ENCODE peak calls at places on chromosomes 16 and 17, in seven cellular contexts. One of them, this sample, is unnamed.

GRCh38 chr16:66390346-66391108 is 24.0 kb downstream of the CDH5 start:
- DNase-seq in astrocyte of the spinal cord: no peak
- DNase-seq in WTC11: no peak
- DNase-seq in CD4-positive, alpha-beta T cell: no peak
- DNase-seq in uterus: no peak
- DNase-seq in body of pancreas: no peak
- DNase-seq in tibial artery: no peak
- DNase-seq in this sample: no peak

GRCh38 chr17:83100853-83101391 is 21.5 kb downstream of the METRNL start:
- DNase-seq in body of pancreas: no peak
- DNase-seq in tibial artery: no peak
- DNase-seq in CD4-positive, alpha-beta T cell: no peak
- DNase-seq in WTC11: no peak
- DNase-seq in uterus: no peak
- DNase-seq in astrocyte of the spinal cord: no peak
- DNase-seq in this sample: no peak

GRCh38 chr16:30896203-30896889 is at the start of gene CTF1:
- DNase-seq in astrocyte of the spinal cord: peak; percentile 88
- DNase-seq in body of pancreas: peak; percentile 69
- DNase-seq in CD4-positive, alpha-beta T cell: no peak
- DNase-seq in uterus: peak; percentile 91
- DNase-seq in tibial artery: peak; percentile 91
- DNase-seq in WTC11: peak; percentile 77
- DNase-seq in this sample: no peak

GRCh38 chr17:49031965-49032928 is 35.1 kb downstream of the IGF2BP1 start:
- DNase-seq in tibial artery: no peak
- DNase-seq in WTC11: peak; percentile 46
- DNase-seq in astrocyte of the spinal cord: peak; percentile 85
- DNase-seq in CD4-positive, alpha-beta T cell: no peak
- DNase-seq in uterus: peak; percentile 30
- DNase-seq in body of pancreas: peak; percentile 58
- DNase-seq in this sample: no peak

GRCh38 chr17:3603119-3603869 is 5.9 kb downstream of the TRPV1 start:
- DNase-seq in body of pancreas: no peak
- DNase-seq in CD4-positive, alpha-beta T cell: no peak
- DNase-seq in tibial artery: no peak
- DNase-seq in WTC11: no peak
- DNase-seq in astrocyte of the spinal cord: peak; percentile 40
- DNase-seq in uterus: no peak
- DNase-seq in this sample: no peak

GRCh38 chr17:8118769-8119574 is 658 bp upstream of the ALOXE3 start:
- DNase-seq in CD4-positive, alpha-beta T cell: peak; percentile 81
- DNase-seq in tibial artery: peak; percentile 92
- DNase-seq in body of pancreas: peak; percentile 91
- DNase-seq in astrocyte of the spinal cord: peak; percentile 83
- DNase-seq in WTC11: peak; percentile 91
- DNase-seq in uterus: peak; percentile 90
- DNase-seq in this sample: peak; percentile 77

GRCh38 chr17:76138234-76138895 is 2.7 kb downstream of the FOXJ1 start:
- DNase-seq in astrocyte of the spinal cord: no peak
- DNase-seq in WTC11: peak; percentile 31
- DNase-seq in uterus: no peak
- DNase-seq in body of pancreas: peak; percentile 64
- DNase-seq in tibial artery: no peak
- DNase-seq in CD4-positive, alpha-beta T cell: no peak
- DNase-seq in this sample: no peak

GRCh38 chr16:53089434-53090270 is 34.9 kb downstream of the CHD9 start:
- DNase-seq in tibial artery: no peak
- DNase-seq in uterus: peak; percentile 66
- DNase-seq in body of pancreas: no peak
- DNase-seq in WTC11: no peak
- DNase-seq in astrocyte of the spinal cord: no peak
- DNase-seq in CD4-positive, alpha-beta T cell: no peak
- DNase-seq in this sample: no peak

GRCh38 chr16:67598527-67598926 is 36.2 kb downstream of the CTCF start:
- DNase-seq in astrocyte of the spinal cord: no peak
- DNase-seq in WTC11: no peak
- DNase-seq in uterus: no peak
- DNase-seq in body of pancreas: no peak
- DNase-seq in tibial artery: no peak
- DNase-seq in CD4-positive, alpha-beta T cell: no peak
- DNase-seq in this sample: no peak

GRCh38 chr17:42193216-42194132 is 820 bp downstream of the GHDC start:
- DNase-seq in tibial artery: no peak
- DNase-seq in uterus: no peak
- DNase-seq in WTC11: no peak
- DNase-seq in astrocyte of the spinal cord: no peak
- DNase-seq in CD4-positive, alpha-beta T cell: no peak
- DNase-seq in body of pancreas: no peak
- DNase-seq in this sample: no peak

GRCh38 chr17:82863941-82864720 is 24.3 kb upstream of the ZNF750 start:
- DNase-seq in WTC11: no peak
- DNase-seq in uterus: peak; percentile 57
- DNase-seq in tibial artery: no peak
- DNase-seq in astrocyte of the spinal cord: peak; percentile 88
- DNase-seq in CD4-positive, alpha-beta T cell: peak; percentile 86
- DNase-seq in body of pancreas: no peak
- DNase-seq in this sample: no peak

GRCh38 chr17:16281351-16281750 is 64.3 kb downstream of the PIGL start:
- DNase-seq in uterus: no peak
- DNase-seq in body of pancreas: no peak
- DNase-seq in tibial artery: no peak
- DNase-seq in WTC11: no peak
- DNase-seq in CD4-positive, alpha-beta T cell: no peak
- DNase-seq in astrocyte of the spinal cord: peak; percentile 87
- DNase-seq in this sample: no peak

GRCh38 chr16:19127205-19127604 is 13.4 kb downstream of the ITPRIPL2 start:
- DNase-seq in tibial artery: no peak
- DNase-seq in WTC11: no peak
- DNase-seq in body of pancreas: no peak
- DNase-seq in CD4-positive, alpha-beta T cell: no peak
- DNase-seq in uterus: no peak
- DNase-seq in astrocyte of the spinal cord: no peak
- DNase-seq in this sample: no peak

GRCh38 chr17:41651625-41652460 is 27.5 kb upstream of the KRT17 start:
- DNase-seq in body of pancreas: peak; percentile 86
- DNase-seq in uterus: no peak
- DNase-seq in CD4-positive, alpha-beta T cell: no peak
- DNase-seq in tibial artery: peak; percentile 81
- DNase-seq in astrocyte of the spinal cord: no peak
- DNase-seq in WTC11: no peak
- DNase-seq in this sample: no peak

DNA sequence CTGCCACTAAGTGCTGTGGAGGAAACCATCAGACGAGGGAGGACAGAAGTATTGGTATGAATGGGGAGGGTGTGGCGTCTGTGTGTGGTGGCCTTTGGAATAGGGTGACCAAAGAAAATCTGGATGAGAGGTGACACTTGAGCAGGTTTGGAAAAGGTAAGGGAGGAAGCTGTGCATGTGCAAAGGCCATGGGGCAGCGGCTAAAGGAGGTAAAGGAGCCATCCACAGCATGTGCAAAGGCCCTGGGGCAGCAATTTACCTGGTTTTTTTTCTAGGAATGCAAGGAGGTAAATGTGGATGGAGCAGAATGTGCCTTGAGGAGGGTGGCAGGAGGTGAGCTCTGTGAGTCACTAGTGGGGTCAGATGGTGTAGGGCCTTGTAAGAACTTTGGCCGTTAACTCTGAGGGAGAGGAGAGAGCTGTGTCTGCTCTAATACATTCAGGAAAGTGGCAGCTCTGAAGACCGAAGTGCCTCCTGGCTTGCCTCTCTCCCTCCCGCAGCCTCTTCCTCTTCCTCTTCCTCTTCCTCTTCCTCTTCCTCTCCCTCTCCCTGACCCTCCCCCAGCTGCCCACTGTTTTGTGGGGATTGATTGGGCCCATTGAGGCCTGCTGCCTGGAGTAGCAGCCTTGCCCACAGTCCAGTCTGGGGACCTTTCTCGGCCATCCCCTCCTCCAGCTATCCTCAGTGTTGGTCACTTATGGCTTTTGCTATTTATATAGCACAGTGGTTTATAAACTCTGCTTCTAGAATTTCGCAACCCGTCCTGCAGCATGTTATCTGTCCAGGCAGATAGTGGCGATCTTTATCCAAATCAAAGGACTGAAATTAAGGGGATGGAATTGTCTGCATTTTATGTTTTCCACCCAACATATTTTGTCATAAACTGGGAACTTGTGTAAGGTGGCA is 38.7 kb downstream of the CMIP start:
- DNase-seq in astrocyte of the spinal cord: no peak
- DNase-seq in CD4-positive, alpha-beta T cell: no peak
- DNase-seq in body of pancreas: no peak
- DNase-seq in tibial artery: no peak
- DNase-seq in WTC11: no peak
- DNase-seq in uterus: no peak
- DNase-seq in this sample: no peak
- TF ChIP-seq CTCF in astrocyte of the spinal cord: no peak
- TF ChIP-seq CTCF in CD4-positive, alpha-beta T cell: no peak
- TF ChIP-seq CTCF in body of pancreas: no peak
- TF ChIP-seq CTCF in tibial artery: no peak
- TF ChIP-seq CTCF in WTC11: no peak
- TF ChIP-seq CTCF in uterus: no peak
- TF ChIP-seq CTCF in this sample: no peak

DNA sequence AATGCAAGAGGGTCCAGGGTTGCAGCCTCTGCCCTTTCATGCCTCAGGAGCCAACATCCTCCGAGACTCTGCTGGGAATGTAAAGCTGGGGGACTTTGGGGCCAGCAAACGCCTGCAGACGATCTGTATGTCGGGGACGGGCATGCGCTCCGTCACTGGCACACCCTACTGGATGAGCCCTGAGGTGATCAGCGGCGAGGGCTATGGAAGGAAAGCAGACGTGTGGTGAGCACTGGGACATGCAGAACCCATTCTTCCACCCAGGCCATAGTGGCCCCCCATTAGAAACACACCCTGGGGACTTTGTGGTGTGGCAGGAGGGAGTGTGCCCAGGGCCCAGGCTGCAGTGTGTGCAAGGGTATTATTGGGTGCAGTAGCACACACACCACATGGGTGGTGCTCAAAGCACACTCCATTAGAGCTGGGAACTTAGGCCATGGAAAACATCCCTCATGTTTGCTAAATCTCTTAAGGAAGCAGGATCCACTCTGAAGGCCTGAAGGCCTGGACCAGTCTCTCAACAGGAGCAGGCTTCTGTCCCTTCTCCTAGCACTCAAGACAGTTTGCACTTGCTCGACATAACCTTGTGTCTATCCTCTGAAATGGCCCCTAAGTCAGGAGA is 7.6 kb downstream of the LIMD2 start:
- DNase-seq in uterus: no peak
- DNase-seq in WTC11: no peak
- DNase-seq in tibial artery: no peak
- DNase-seq in body of pancreas: no peak
- DNase-seq in astrocyte of the spinal cord: no peak
- DNase-seq in CD4-positive, alpha-beta T cell: no peak
- DNase-seq in this sample: no peak
- TF ChIP-seq CTCF in uterus: no peak
- TF ChIP-seq CTCF in WTC11: no peak
- TF ChIP-seq CTCF in tibial artery: no peak
- TF ChIP-seq CTCF in body of pancreas: no peak
- TF ChIP-seq CTCF in astrocyte of the spinal cord: no peak
- TF ChIP-seq CTCF in CD4-positive, alpha-beta T cell: no peak
- TF ChIP-seq CTCF in this sample: no peak

GRCh38 chr17:69084911-69085310 is 24.2 kb upstream of the ABCA9 start:
- DNase-seq in uterus: no peak
- DNase-seq in CD4-positive, alpha-beta T cell: no peak
- DNase-seq in astrocyte of the spinal cord: no peak
- DNase-seq in tibial artery: no peak
- DNase-seq in body of pancreas: peak; percentile 25
- DNase-seq in WTC11: peak; percentile 79
- DNase-seq in this sample: no peak
- TF ChIP-seq CTCF in uterus: peak; percentile 15
- TF ChIP-seq CTCF in CD4-positive, alpha-beta T cell: no peak
- TF ChIP-seq CTCF in astrocyte of the spinal cord: peak; percentile 51
- TF ChIP-seq CTCF in tibial artery: no peak
- TF ChIP-seq CTCF in body of pancreas: peak; percentile 32
- TF ChIP-seq CTCF in WTC11: peak; percentile 68
- TF ChIP-seq CTCF in this sample: peak; percentile 52

DNA sequence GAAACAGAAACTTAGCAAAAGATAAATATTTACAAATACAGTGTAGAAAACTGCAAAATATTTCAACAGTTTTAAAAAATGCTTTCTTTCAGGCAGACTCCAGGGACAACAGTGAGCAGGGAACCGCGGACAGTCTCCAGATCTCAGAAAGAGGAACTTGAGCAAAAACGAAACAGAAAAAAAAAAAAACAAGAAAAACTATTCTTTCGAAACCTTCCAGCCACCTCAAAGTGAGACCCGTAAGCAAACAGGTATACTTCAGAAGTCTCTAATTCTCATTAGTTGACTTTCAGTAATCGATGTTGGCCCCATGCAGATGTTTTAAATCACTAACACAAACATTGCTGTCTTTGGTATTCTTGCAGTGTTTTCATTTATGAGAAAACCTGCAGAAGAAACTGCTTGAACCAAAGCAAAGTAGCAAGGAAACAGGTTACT is 15.7 kb upstream of the CCL1 start:
- DNase-seq in WTC11: no peak
- DNase-seq in uterus: no peak
- DNase-seq in body of pancreas: no peak
- DNase-seq in astrocyte of the spinal cord: no peak
- DNase-seq in CD4-positive, alpha-beta T cell: no peak
- DNase-seq in tibial artery: no peak
- DNase-seq in this sample: no peak
- TF ChIP-seq CTCF in WTC11: no peak
- TF ChIP-seq CTCF in uterus: no peak
- TF ChIP-seq CTCF in body of pancreas: no peak
- TF ChIP-seq CTCF in astrocyte of the spinal cord: no peak
- TF ChIP-seq CTCF in CD4-positive, alpha-beta T cell: no peak
- TF ChIP-seq CTCF in tibial artery: no peak
- TF ChIP-seq CTCF in this sample: peak; percentile 37

GRCh38 chr16:84618428-84619102 is 687 bp upstream of the COTL1 start:
- DNase-seq in WTC11: peak; percentile 78
- DNase-seq in astrocyte of the spinal cord: peak; percentile 98
- DNase-seq in CD4-positive, alpha-beta T cell: no peak
- DNase-seq in tibial artery: peak; percentile 75
- DNase-seq in body of pancreas: peak; percentile 44
- DNase-seq in uterus: peak; percentile 67
- DNase-seq in this sample: peak; percentile 51
- TF ChIP-seq CTCF in WTC11: no peak
- TF ChIP-seq CTCF in astrocyte of the spinal cord: no peak
- TF ChIP-seq CTCF in CD4-positive, alpha-beta T cell: no peak
- TF ChIP-seq CTCF in tibial artery: peak; percentile 19
- TF ChIP-seq CTCF in body of pancreas: peak; percentile 7
- TF ChIP-seq CTCF in uterus: no peak
- TF ChIP-seq CTCF in this sample: no peak

DNA sequence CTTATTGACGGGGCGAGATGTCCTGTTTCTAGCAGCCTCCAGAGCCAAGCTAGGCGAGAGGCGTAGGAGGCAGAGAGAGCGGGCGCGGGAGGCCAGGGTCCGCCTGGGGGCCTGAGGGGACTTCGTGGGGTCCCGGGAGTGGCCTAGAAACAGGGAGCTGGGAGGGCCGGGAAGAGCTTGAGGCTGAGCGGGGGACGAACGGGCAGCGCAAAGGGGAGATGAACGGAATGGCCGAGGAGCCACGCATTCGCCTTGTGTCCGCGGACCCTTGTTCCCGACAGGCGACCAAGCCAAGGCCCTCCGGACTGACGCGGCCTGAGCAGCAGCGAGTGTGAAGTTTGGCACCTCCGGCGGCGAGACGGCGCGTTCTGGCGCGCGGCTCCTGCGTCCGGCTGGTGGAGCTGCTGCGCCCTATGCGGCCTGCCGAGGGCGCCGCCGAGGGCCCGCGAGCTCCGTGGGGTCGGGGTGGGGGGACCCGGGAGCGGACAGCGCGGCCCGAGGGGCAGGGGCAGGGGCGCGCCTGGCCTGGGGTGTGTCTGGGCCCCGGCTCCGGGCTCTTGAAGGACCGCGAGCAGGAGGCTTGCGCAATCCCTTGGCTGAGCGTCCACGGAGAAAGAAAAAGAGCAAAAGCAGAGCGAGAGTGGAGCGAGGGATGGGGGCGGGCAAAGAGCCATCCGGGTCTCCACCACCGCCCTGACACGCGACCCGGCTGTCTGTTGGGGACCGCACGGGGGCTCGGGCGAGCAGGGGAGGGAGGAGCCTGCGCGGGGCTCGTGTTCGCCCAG is 1.2 kb upstream of the CBX4 start:
- DNase-seq in astrocyte of the spinal cord: peak; percentile 28
- DNase-seq in uterus: peak; percentile 80
- DNase-seq in tibial artery: peak; percentile 88
- DNase-seq in CD4-positive, alpha-beta T cell: peak; percentile 33
- DNase-seq in body of pancreas: peak; percentile 70
- DNase-seq in WTC11: peak; percentile 63
- DNase-seq in this sample: no peak
- TF ChIP-seq CTCF in astrocyte of the spinal cord: peak; percentile 25
- TF ChIP-seq CTCF in uterus: no peak
- TF ChIP-seq CTCF in tibial artery: no peak
- TF ChIP-seq CTCF in CD4-positive, alpha-beta T cell: no peak
- TF ChIP-seq CTCF in body of pancreas: peak; percentile 17
- TF ChIP-seq CTCF in WTC11: no peak
- TF ChIP-seq CTCF in this sample: no peak

This sample was measured in CD14-positive monocyte.